ENCODE peak calls at places on chromosomes 1 and 21, in eight cellular contexts. R is stomach, K is right lobe of liver, P is PC-3, T is tibial nerve, N is heart right ventricle, L is adrenal gland, I is lung. E is an unnamed sample.

GRCh38 chr1:11157867-11158266 is 31.3 kb upstream of the ANGPTL7 start:
- DNase-seq in R (no peak), K (peak; percentile 51), P (no peak), T (peak; percentile 80), N (peak; percentile 32), L (no peak), I (no peak), E (no peak)

GRCh38 chr1:9228589-9228988 is 6.0 kb upstream of the H6PD start:
- DNase-seq in R (no peak), K (no peak), P (peak; percentile 31), T (no peak), N (no peak), L (no peak), I (no peak), E (no peak)

GRCh38 chr1:32933742-32934322 is 30.8 kb downstream of the RNF19B start:
- DNase-seq in R (peak; percentile 40), K (no peak), P (peak; percentile 76), T (peak; percentile 32), N (peak; percentile 38), L (peak; percentile 82), I (no peak), E (no peak)

GRCh38 chr1:71587961-71588360 is 507.1 kb upstream of the ZRANB2 start:
- DNase-seq in R (no peak), K (no peak), P (peak; percentile 47), T (no peak), N (no peak), L (no peak), I (no peak), E (no peak)

GRCh38 chr1:166874464-166874863 is 1.6 kb downstream of the TADA1 start:
- DNase-seq in R (no peak), K (peak; percentile 24), P (no peak), T (no peak), N (no peak), L (no peak), I (no peak), E (no peak)

GRCh38 chr21:33286600-33287456 is 20.7 kb downstream of the IL10RB start:
- DNase-seq in R (peak; percentile 73), K (no peak), P (peak; percentile 82), T (peak; percentile 33), N (peak; percentile 80), L (peak; percentile 71), I (peak; percentile 73), E (no peak)

GRCh38 chr1:61951731-61952585 is 209.7 kb downstream of the PATJ start:
- DNase-seq in R (no peak), K (no peak), P (peak; percentile 68), T (no peak), N (peak; percentile 38), L (no peak), I (no peak), E (no peak)

GRCh38 chr1:186828612-186829542 is at the start of gene PLA2G4A:
- DNase-seq in R (peak; percentile 38), K (no peak), P (peak; percentile 53), T (peak; percentile 57), N (peak; percentile 27), L (peak; percentile 36), I (peak; percentile 57), E (no peak)

GRCh38 chr1:79777481-79778219 is 771.1 kb upstream of the ADGRL4 start:
- DNase-seq in R (no peak), K (no peak), P (no peak), T (no peak), N (no peak), L (no peak), I (no peak), E (no peak)

GRCh38 chr21:42025392-42026071 is 15.4 kb upstream of the ZBTB21 start:
- DNase-seq in R (no peak), K (no peak), P (no peak), T (no peak), N (no peak), L (peak; percentile 90), I (no peak), E (no peak)
- TF ChIP-seq CTCF in R (no peak), K (no peak), P (no peak), T (no peak), N (no peak), L (no peak), I (no peak), E (no peak)

GRCh38 chr21:36092676-36093075 is 22.9 kb downstream of the CBR1 start:
- DNase-seq in R (no peak), K (no peak), P (no peak), T (no peak), N (no peak), L (no peak), I (no peak), E (no peak)

GRCh38 chr21:36093512-36093911 is 23.7 kb downstream of the CBR1 start:
- DNase-seq in R (no peak), K (no peak), P (no peak), T (no peak), N (no peak), L (no peak), I (no peak), E (no peak)

GRCh38 chr21:36089946-36090345 is 20.1 kb downstream of the CBR1 start:
- DNase-seq in R (no peak), K (no peak), P (no peak), T (no peak), N (no peak), L (no peak), I (no peak), E (no peak)

GRCh38 chr21:36082140-36082742 is 12.4 kb downstream of the CBR1 start:
- DNase-seq in R (no peak), K (no peak), P (peak; percentile 40), T (no peak), N (no peak), L (no peak), I (no peak), E (no peak)

DNA sequence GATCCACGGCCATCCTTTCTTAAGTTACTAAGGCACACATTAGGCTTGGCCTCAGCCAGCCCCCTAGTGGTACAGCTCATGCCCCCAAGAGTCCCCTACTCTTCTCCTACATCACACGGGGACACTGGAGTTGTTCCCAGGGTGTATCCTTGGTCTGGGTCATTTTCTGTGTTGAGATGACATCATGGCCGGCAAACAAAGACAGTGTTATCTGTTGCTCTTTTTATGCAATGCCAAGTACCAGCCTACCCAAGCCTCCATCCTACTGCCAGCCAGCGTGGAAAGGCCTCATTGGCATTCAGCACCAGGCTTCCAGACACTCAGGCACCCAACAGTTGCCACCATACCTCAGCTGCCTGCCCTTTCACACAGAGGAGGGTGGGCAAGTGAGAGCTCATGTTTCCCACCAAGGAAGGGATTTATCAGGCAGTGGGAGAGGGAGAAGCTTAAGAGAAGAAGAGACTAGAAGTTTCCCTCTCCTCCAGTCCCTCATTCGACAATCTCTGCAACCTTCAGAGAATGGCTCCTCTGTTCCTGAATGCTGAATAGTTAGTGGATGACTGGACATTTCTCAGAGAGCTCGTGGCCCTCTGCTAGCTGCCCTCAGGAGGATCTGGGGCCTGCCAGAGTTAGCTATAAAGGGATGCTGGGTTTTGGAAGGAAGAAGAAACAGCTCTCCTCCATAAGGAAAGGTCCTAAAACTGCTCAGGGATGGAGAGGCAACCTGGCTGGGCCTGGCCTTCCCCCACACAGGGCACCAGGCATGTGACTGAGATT is 17.7 kb downstream of the CBR1 start:
- DNase-seq in R (no peak), K (no peak), P (no peak), T (no peak), N (no peak), L (peak; percentile 41), I (no peak), E (no peak)
- TF ChIP-seq CTCF in R (no peak), K (no peak), P (peak; percentile 27), T (no peak), N (no peak), L (no peak), I (no peak), E (no peak)

GRCh38 chr1:207999274-207999915 is 88.5 kb upstream of the CD34 start:
- DNase-seq in R (no peak), K (no peak), P (no peak), T (no peak), N (no peak), L (no peak), I (no peak), E (no peak)

GRCh38 chr1:207996632-207997031 is 85.7 kb upstream of the CD34 start:
- DNase-seq in R (no peak), K (no peak), P (no peak), T (no peak), N (no peak), L (no peak), I (no peak), E (no peak)

GRCh38 chr1:207995576-207995975 is 84.7 kb upstream of the CD34 start:
- DNase-seq in R (no peak), K (no peak), P (no peak), T (no peak), N (no peak), L (no peak), I (no peak), E (no peak)

GRCh38 chr1:207998691-207999090 is 87.8 kb upstream of the CD34 start:
- DNase-seq in R (no peak), K (no peak), P (no peak), T (no peak), N (no peak), L (no peak), I (no peak), E (no peak)

DNA sequence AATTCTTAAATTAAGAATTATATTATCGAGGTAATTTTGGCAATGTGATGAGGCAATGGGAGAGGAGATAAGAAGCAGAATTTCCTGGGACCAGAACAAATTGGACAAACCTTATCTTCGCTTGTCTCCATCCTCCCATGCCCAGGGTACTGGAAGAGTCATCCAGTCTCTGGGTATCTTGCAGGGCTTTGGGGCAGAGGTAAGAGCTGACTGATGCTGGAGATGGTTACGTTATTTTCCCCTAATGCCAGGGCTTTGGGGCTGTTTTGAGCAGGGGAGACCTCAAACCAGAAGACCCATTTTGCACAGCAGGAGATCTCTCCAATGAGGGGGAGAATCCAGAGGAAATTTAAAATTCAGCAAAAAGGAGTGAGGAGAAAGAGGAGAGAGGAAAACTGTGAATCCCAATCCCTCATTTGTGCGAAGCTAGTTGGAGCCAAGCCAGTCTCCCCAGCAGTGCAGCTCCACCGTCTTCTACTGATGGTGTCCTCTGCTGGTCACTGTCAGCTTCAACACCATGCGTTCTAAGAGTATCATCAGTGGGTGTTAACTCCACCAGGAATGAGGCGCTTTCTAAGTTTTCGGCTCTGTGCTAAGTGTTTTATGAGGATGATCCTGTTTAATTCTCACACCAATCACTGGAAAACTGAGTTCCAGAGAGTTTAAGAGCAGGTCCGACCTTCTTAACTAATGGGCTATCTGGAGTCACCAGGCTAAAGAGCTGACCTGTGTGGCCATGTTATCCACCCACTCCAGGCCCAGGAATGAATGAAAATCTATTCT is 86.8 kb upstream of the CD34 start:
- DNase-seq in R (peak; percentile 89), K (peak; percentile 78), P (peak; percentile 79), T (peak; percentile 85), N (peak; percentile 88), L (peak; percentile 89), I (peak; percentile 75), E (peak; percentile 69)
- TF ChIP-seq CTCF in R (peak; percentile 79), K (peak; percentile 94), P (peak; percentile 93), T (peak; percentile 77), N (peak; percentile 79), L (peak; percentile 81), I (peak; percentile 62), E (peak; percentile 62)

GRCh38 chr1:171934664-171935063 is 93.4 kb downstream of the DNM3 start:
- DNase-seq in R (no peak), K (no peak), P (no peak), T (no peak), N (no peak), L (no peak), I (no peak), E (no peak)

GRCh38 chr1:171935086-171935485 is 93.8 kb downstream of the DNM3 start:
- DNase-seq in R (no peak), K (no peak), P (no peak), T (no peak), N (no peak), L (no peak), I (no peak), E (no peak)

GRCh38 chr1:171931752-171932151 is 90.5 kb downstream of the DNM3 start:
- DNase-seq in R (no peak), K (no peak), P (no peak), T (no peak), N (no peak), L (no peak), I (no peak), E (no peak)

GRCh38 chr1:171929121-171929520 is 87.8 kb downstream of the DNM3 start:
- DNase-seq in R (no peak), K (no peak), P (peak; percentile 30), T (no peak), N (no peak), L (no peak), I (no peak), E (no peak)
- TF ChIP-seq CTCF in R (no peak), K (no peak), P (peak; percentile 59), T (no peak), N (no peak), L (no peak), I (no peak), E (peak; percentile 72)